ENCODE peak calls at places on chromosomes 16 and 17, in nine cellular contexts. R is stimulated activated CD8-positive, alpha-beta memory T cell treated with anti-CD3 and anti-CD28 coated beads, Interleukin-12 subunit alpha, Interleukin-12 subunit beta, amount 100 ng/mL, for 4 hours; C is mucosa of gallbladder; O is COR-L47; Y is cardiac septum; W is cardiac fibroblast; P is ACHN; K is natural killer cell treated with Interleukin-12 subunit alpha and Interleukin-12 subunit beta and Interleukin-15 and Interleukin-18, amount 100 ng/mL, for 72 hours; Z is GM10248. M is an unnamed sample.

GRCh38 chr16:86477642-86478041 is 32.7 kb upstream of the FOXF1 start:
- DNase-seq in R (no peak), C (no peak), O (no peak), Y (no peak), W (peak; percentile 69), P (no peak), K (no peak), Z (no peak), M (no peak)

GRCh38 chr16:11698271-11698689 is 30.0 kb downstream of the SNN start:
- DNase-seq in R (no peak), C (no peak), O (no peak), Y (no peak), W (peak; percentile 57), P (peak; percentile 30), K (no peak), Z (no peak), M (peak; percentile 71)

GRCh38 chr17:40598928-40599627 is 33.8 kb upstream of the CCR7 start:
- DNase-seq in R (no peak), C (no peak), O (no peak), Y (no peak), W (peak; percentile 87), P (no peak), K (no peak), Z (peak; percentile 74), M (no peak)

GRCh38 chr16:68900009-68900408 is 56.7 kb downstream of the TANGO6 start:
- DNase-seq in R (no peak), C (no peak), O (no peak), Y (no peak), W (no peak), P (no peak), K (no peak), Z (no peak), M (no peak)

GRCh38 chr17:60529806-60530205 is 3.8 kb upstream of the APPBP2 start:
- DNase-seq in R (no peak), C (no peak), O (no peak), Y (no peak), W (no peak), P (no peak), K (no peak), Z (no peak), M (peak; percentile 64)

GRCh38 chr17:59848778-59849177 is 44.0 kb downstream of the TUBD1 start:
- DNase-seq in R (no peak), C (no peak), O (no peak), Y (peak; percentile 91), W (peak; percentile 77), P (no peak), K (peak; percentile 92), Z (no peak), M (peak; percentile 85)

GRCh38 chr17:50128441-50129302 is 1.3 kb downstream of the SAMD14 start:
- DNase-seq in R (no peak), C (no peak), O (no peak), Y (no peak), W (peak; percentile 41), P (no peak), K (no peak), Z (no peak), M (no peak)

GRCh38 chr17:11140028-11140427 is 101.0 kb upstream of the SHISA6 start:
- DNase-seq in R (no peak), C (no peak), O (no peak), Y (no peak), W (no peak), P (no peak), K (no peak), Z (no peak), M (no peak)

GRCh38 chr17:58235821-58236220 is 2.6 kb upstream of the LPO start:
- DNase-seq in R (no peak), C (no peak), O (no peak), Y (no peak), W (no peak), P (no peak), K (no peak), Z (no peak), M (no peak)

GRCh38 chr17:41451154-41451728 is 10.5 kb upstream of the KRT38 start:
- DNase-seq in R (no peak), C (no peak), O (no peak), Y (no peak), W (peak; percentile 9), P (peak; percentile 11), K (no peak), Z (no peak), M (no peak)

GRCh38 chr16:72537684-72538083 is 365.7 kb upstream of the PMFBP1 start:
- DNase-seq in R (no peak), C (no peak), O (no peak), Y (no peak), W (peak; percentile 71), P (peak; percentile 21), K (no peak), Z (no peak), M (peak; percentile 10)

GRCh38 chr17:79946352-79947231 is 89.1 kb downstream of the TBC1D16 start:
- DNase-seq in R (no peak), C (no peak), O (no peak), Y (peak; percentile 54), W (no peak), P (no peak), K (peak; percentile 42), Z (no peak), M (no peak)

GRCh38 chr16:7185179-7185578 is 147.5 kb upstream of the RBFOX1 start:
- DNase-seq in R (no peak), C (no peak), O (no peak), Y (no peak), W (no peak), P (no peak), K (no peak), Z (no peak), M (no peak)

GRCh38 chr17:79473836-79474204 is 137.0 kb downstream of the RBFOX3 start:
- DNase-seq in R (no peak), C (no peak), O (no peak), Y (no peak), W (no peak), P (no peak), K (no peak), Z (no peak), M (no peak)

GRCh38 chr17:7932949-7933348 is 943 bp downstream of the CNTROB start:
- DNase-seq in R (no peak), C (peak; percentile 19), O (no peak), Y (peak; percentile 62), W (peak; percentile 72), P (peak; percentile 73), K (peak; percentile 68), Z (peak; percentile 51), M (peak; percentile 44)

GRCh38 chr16:67407788-67408452 is 8.4 kb downstream of the ZDHHC1 start:
- DNase-seq in R (no peak), C (no peak), O (no peak), Y (no peak), W (no peak), P (no peak), K (no peak), Z (no peak), M (no peak)

GRCh38 chr16:63663155-63663554 is 1458.7 kb downstream of the CDH11 start:
- DNase-seq in R (no peak), C (no peak), O (no peak), Y (no peak), W (no peak), P (no peak), K (no peak), Z (no peak), M (no peak)

GRCh38 chr16:25143898-25144297 is 32.4 kb downstream of the LCMT1 start:
- DNase-seq in R (no peak), C (no peak), O (no peak), Y (no peak), W (no peak), P (no peak), K (no peak), Z (no peak), M (peak; percentile 11)

GRCh38 chr17:17468217-17469010 is 8.4 kb upstream of the MED9 start:
- DNase-seq in R (no peak), C (no peak), O (no peak), Y (no peak), W (no peak), P (no peak), K (no peak), Z (no peak), M (no peak)

GRCh38 chr17:2695961-2696760 is 15.4 kb downstream of the CLUH start:
- DNase-seq in R (no peak), C (no peak), O (no peak), Y (peak; percentile 63), W (no peak), P (no peak), K (no peak), Z (no peak), M (no peak)

GRCh38 chr16:55280622-55281021 is 43.4 kb upstream of the IRX6 start:
- DNase-seq in R (no peak), C (no peak), O (peak; percentile 40), Y (no peak), W (no peak), P (no peak), K (no peak), Z (no peak), M (no peak)

GRCh38 chr16:1078579-1079021 is 6.1 kb downstream of the SSTR5 start:
- DNase-seq in R (no peak), C (peak; percentile 89), O (peak; percentile 93), Y (no peak), W (peak; percentile 74), P (peak; percentile 39), K (no peak), Z (no peak), M (peak; percentile 38)

GRCh38 chr17:50360716-50361115 is 12.3 kb downstream of the MRPL27 start:
- DNase-seq in R (no peak), C (no peak), O (no peak), Y (peak; percentile 50), W (no peak), P (no peak), K (no peak), Z (no peak), M (no peak)

GRCh38 chr17:36665417-36665816 is 64.0 kb downstream of the MRM1 start:
- DNase-seq in R (no peak), C (no peak), O (no peak), Y (no peak), W (no peak), P (no peak), K (no peak), Z (no peak), M (peak; percentile 64)

GRCh38 chr17:76544123-76544915 is 4.5 kb downstream of the PRCD start:
- DNase-seq in R (no peak), C (no peak), O (no peak), Y (peak; percentile 85), W (peak; percentile 43), P (no peak), K (no peak), Z (no peak), M (no peak)

GRCh38 chr17:66675991-66676371 is 158.9 kb upstream of the CACNG5 start:
- DNase-seq in R (no peak), C (no peak), O (no peak), Y (no peak), W (no peak), P (no peak), K (no peak), Z (no peak), M (peak; percentile 84)

GRCh38 chr17:79573196-79573929 is 37.5 kb downstream of the RBFOX3 start:
- DNase-seq in R (no peak), C (no peak), O (no peak), Y (no peak), W (peak; percentile 3), P (peak; percentile 11), K (no peak), Z (no peak), M (peak; percentile 2)

GRCh38 chr17:3888343-3889171 is 4.3 kb downstream of the CAMKK1 start:
- DNase-seq in R (no peak), C (peak; percentile 72), O (no peak), Y (peak; percentile 81), W (peak; percentile 90), P (peak; percentile 91), K (no peak), Z (no peak), M (peak; percentile 95)

GRCh38 chr16:20903116-20903888 is 2.7 kb downstream of the LYRM1 start:
- DNase-seq in R (no peak), C (no peak), O (no peak), Y (no peak), W (no peak), P (no peak), K (no peak), Z (no peak), M (no peak)